ENCODE peak calls at places on chromosomes 2 and 18, in ten cellular contexts. Q is thoracic aorta, S is psoas muscle, K is keratinocyte, U is right lobe of liver, P is upper lobe of right lung, I is IMR-90, N is left ventricle myocardium inferior, V is ovary, E is tibial artery. C is an unnamed sample.

GRCh38 chr2:235647264-235647663 is 153.4 kb downstream of the AGAP1 start:
- DNase-seq in K (no peak), E (no peak), N (no peak), Q (no peak), P (no peak), S (no peak), I (no peak), U (no peak), V (no peak), C (no peak)

GRCh38 chr2:169662744-169663143 is 31.5 kb downstream of the CFAP210 start:
- DNase-seq in Q (no peak), I (no peak), V (no peak), K (no peak), E (no peak), N (no peak), S (no peak), U (no peak), P (no peak), C (no peak)

GRCh38 chr18:39845086-39845485 is 2109.9 kb upstream of the PIK3C3 start:
- DNase-seq in K (no peak), I (no peak), U (no peak), E (no peak), S (no peak), N (no peak), P (no peak), V (no peak), Q (no peak), C (no peak)

GRCh38 chr18:32157580-32157979 is 32.3 kb upstream of the MEP1B start:
- DNase-seq in I (no peak), U (no peak), Q (no peak), V (no peak), K (no peak), P (no peak), S (no peak), E (no peak), N (no peak), C (no peak)

GRCh38 chr18:50853863-50854271 is 25.1 kb upstream of the ME2 start:
- DNase-seq in E (no peak), K (no peak), U (no peak), S (no peak), I (peak), P (no peak), N (no peak), V (no peak), Q (no peak), C (no peak)

GRCh38 chr2:50066858-50067257 is 912.5 kb upstream of the FSHR start:
- DNase-seq in Q (no peak), K (no peak), U (no peak), P (no peak), I (no peak), E (no peak), V (no peak), S (no peak), N (no peak), C (no peak)

GRCh38 chr2:19855528-19856431 is 46.0 kb downstream of the TTC32 start:
- DNase-seq in E (no peak), N (no peak), I (no peak), S (peak), P (no peak), Q (no peak), U (no peak), K (no peak), V (no peak), C (no peak)

GRCh38 chr2:241118727-241119505 is 16.8 kb upstream of the MTERF4 start:
- DNase-seq in V (no peak), I (no peak), P (no peak), Q (no peak), N (no peak), E (peak), U (peak), S (no peak), K (no peak), C (no peak)

GRCh38 chr2:42147641-42148274 is 21.4 kb upstream of the EML4 start:
- DNase-seq in U (peak), S (no peak), V (no peak), E (no peak), I (peak), P (no peak), N (no peak), K (no peak), Q (no peak), C (no peak)

GRCh38 chr2:189302274-189302948 is 122.8 kb upstream of the COL5A2 start:
- DNase-seq in V (no peak), K (peak), Q (no peak), S (no peak), I (peak), N (no peak), U (no peak), P (no peak), E (no peak), C (no peak)

GRCh38 chr2:180622122-180622918 is 358.1 kb upstream of the UBE2E3 start:
- DNase-seq in U (no peak), K (no peak), E (no peak), N (no peak), V (no peak), Q (no peak), S (no peak), I (peak), P (no peak), C (no peak)

GRCh38 chr2:25669520-25669919 is 3.9 kb downstream of the DTNB start:
- DNase-seq in V (no peak), N (no peak), S (no peak), U (no peak), Q (no peak), E (no peak), P (no peak), K (no peak), I (no peak), C (no peak)

GRCh38 chr2:191369034-191369433 is 123.8 kb downstream of the MYO1B start:
- DNase-seq in S (no peak), E (no peak), U (no peak), I (no peak), Q (no peak), P (no peak), N (no peak), K (no peak), V (no peak), C (no peak)

GRCh38 chr2:98604547-98604946 is 3.8 kb downstream of the COA5 start:
- DNase-seq in E (no peak), I (no peak), N (no peak), V (no peak), U (no peak), K (no peak), Q (no peak), P (no peak), S (no peak), C (no peak)

GRCh38 chr2:147026664-147027278 is 818.1 kb upstream of the ACVR2A start:
- DNase-seq in I (peak), S (no peak), K (no peak), Q (no peak), P (no peak), U (no peak), E (no peak), V (no peak), N (no peak), C (no peak)

GRCh38 chr2:215529271-215529670 is 93.4 kb upstream of the FN1 start:
- DNase-seq in P (no peak), U (no peak), V (no peak), E (no peak), S (no peak), K (peak), N (no peak), Q (no peak), I (peak), C (no peak)
- H3K27ac ChIP-seq in P (no peak), U (no peak), V (no peak), E (peak), S (no peak), K (peak), N (no peak), Q (peak), I (peak), C (no peak)

GRCh38 chr2:72579595-72580180 is 246.1 kb downstream of the EXOC6B start:
- DNase-seq in K (no peak), S (no peak), I (peak), P (no peak), U (no peak), Q (no peak), V (no peak), N (no peak), E (no peak), C (no peak)
- TF ChIP-seq CTCF in K (no peak), S (peak), I (peak), P (peak), U (peak), Q (peak), V (peak), N (peak), E (peak), C (peak)

DNA sequence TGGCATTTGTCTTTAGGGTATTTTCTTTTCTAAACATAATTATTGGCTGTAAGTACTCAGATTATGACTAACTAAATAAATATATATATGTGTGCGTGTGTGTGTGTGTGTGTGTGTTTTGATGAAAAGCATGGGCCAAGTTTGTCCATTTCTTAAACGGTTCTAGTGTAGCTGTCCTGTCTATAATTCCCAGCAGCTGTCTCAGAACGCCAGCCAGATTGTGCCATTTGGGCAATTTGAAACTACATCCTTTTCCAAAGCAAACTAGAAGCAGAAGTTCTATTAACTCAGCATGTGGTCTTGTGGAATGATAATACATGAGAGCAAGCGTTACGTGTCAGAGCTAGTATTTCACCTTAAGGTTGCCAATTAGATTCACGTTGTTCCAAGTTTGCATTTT is 1.7 kb downstream of the ARHGAP28 start:
- DNase-seq in I (peak), U (no peak), K (no peak), E (no peak), N (no peak), P (no peak), V (no peak), Q (no peak), S (no peak), C (no peak)
- H3K27ac ChIP-seq in I (peak), U (no peak), K (no peak), E (no peak), N (no peak), P (peak), V (no peak), Q (no peak), S (peak), C (no peak)

GRCh38 chr2:96148410-96149217 is 3.4 kb upstream of the DUSP2 start:
- DNase-seq in E (peak), K (peak), V (peak), S (peak), P (peak), I (peak), N (peak), U (peak), Q (peak), C (peak)
- TF ChIP-seq CTCF in E (no peak), K (no peak), V (no peak), S (no peak), P (no peak), I (no peak), N (no peak), U (no peak), Q (no peak), C (no peak)

C was measured in CD4-positive, alpha-beta T cell.